ENCODE peak calls at places on chromosomes 13 and 19, in five cellular contexts. One of them, this sample, is unnamed.
A peak's percentile ranks its signal among the peaks of the same experiment; 100 is the strongest.

GRCh38 chr13:112781881-112782361 is 92.1 kb downstream of the ATP11A start:
- DNase-seq in heart right ventricle: peak; percentile 74
- DNase-seq in psoas muscle: peak; percentile 58
- DNase-seq in breast epithelium: no peak
- DNase-seq in WERI-Rb-1: no peak
- DNase-seq in this sample: peak; percentile 25

GRCh38 chr19:9381367-9381785 is 18.6 kb downstream of the ZNF177 start:
- DNase-seq in heart right ventricle: no peak
- DNase-seq in psoas muscle: no peak
- DNase-seq in breast epithelium: no peak
- DNase-seq in WERI-Rb-1: no peak
- DNase-seq in this sample: no peak

GRCh38 chr13:41496420-41497234 is 39.3 kb downstream of the RGCC start:
- DNase-seq in heart right ventricle: no peak
- DNase-seq in psoas muscle: no peak
- DNase-seq in breast epithelium: no peak
- DNase-seq in WERI-Rb-1: no peak
- DNase-seq in this sample: no peak

GRCh38 chr13:42101821-42102580 is 53.6 kb downstream of the DGKH start:
- DNase-seq in heart right ventricle: no peak
- DNase-seq in psoas muscle: no peak
- DNase-seq in breast epithelium: no peak
- DNase-seq in WERI-Rb-1: no peak
- DNase-seq in this sample: no peak

GRCh38 chr13:34842466-34842865 is 99.6 kb upstream of the NBEA start:
- DNase-seq in heart right ventricle: no peak
- DNase-seq in psoas muscle: no peak
- DNase-seq in breast epithelium: no peak
- DNase-seq in WERI-Rb-1: no peak
- DNase-seq in this sample: no peak

GRCh38 chr19:18905520-18906236 is 9.7 kb upstream of the CERS1 start:
- DNase-seq in heart right ventricle: no peak
- DNase-seq in psoas muscle: no peak
- DNase-seq in breast epithelium: no peak
- DNase-seq in WERI-Rb-1: no peak
- DNase-seq in this sample: no peak

GRCh38 chr19:48318286-48318987 is 6.9 kb upstream of the EMP3 start:
- DNase-seq in heart right ventricle: no peak
- DNase-seq in psoas muscle: no peak
- DNase-seq in breast epithelium: no peak
- DNase-seq in WERI-Rb-1: no peak
- DNase-seq in this sample: no peak

GRCh38 chr13:39159393-39159792 is 121.1 kb downstream of the NHLRC3 start:
- DNase-seq in heart right ventricle: no peak
- DNase-seq in psoas muscle: no peak
- DNase-seq in breast epithelium: no peak
- DNase-seq in WERI-Rb-1: no peak
- DNase-seq in this sample: no peak

GRCh38 chr19:48308695-48309586 is 16.4 kb upstream of the EMP3 start:
- DNase-seq in heart right ventricle: no peak
- DNase-seq in psoas muscle: no peak
- DNase-seq in breast epithelium: no peak
- DNase-seq in WERI-Rb-1: peak; percentile 66
- DNase-seq in this sample: no peak

GRCh38 chr19:10453852-10454251 is 33.5 kb downstream of the PDE4A start:
- DNase-seq in heart right ventricle: no peak
- DNase-seq in psoas muscle: no peak
- DNase-seq in breast epithelium: no peak
- DNase-seq in WERI-Rb-1: no peak
- DNase-seq in this sample: no peak

GRCh38 chr19:710767-711166 is 2.0 kb downstream of the PALM start:
- DNase-seq in heart right ventricle: no peak
- DNase-seq in psoas muscle: no peak
- DNase-seq in breast epithelium: no peak
- DNase-seq in WERI-Rb-1: peak; percentile 46
- DNase-seq in this sample: no peak

GRCh38 chr19:4454952-4455738 is 2.4 kb downstream of the UBXN6 start:
- DNase-seq in heart right ventricle: no peak
- DNase-seq in psoas muscle: peak; percentile 52
- DNase-seq in breast epithelium: no peak
- DNase-seq in WERI-Rb-1: no peak
- DNase-seq in this sample: no peak

GRCh38 chr19:12867120-12868099 is 13.8 kb downstream of the DNASE2 start:
- DNase-seq in heart right ventricle: no peak
- DNase-seq in psoas muscle: peak; percentile 43
- DNase-seq in breast epithelium: peak; percentile 53
- DNase-seq in WERI-Rb-1: no peak
- DNase-seq in this sample: peak; percentile 73

GRCh38 chr13:114167445-114167844 is 11.6 kb upstream of the CFAP97D2 start:
- DNase-seq in heart right ventricle: no peak
- DNase-seq in psoas muscle: no peak
- DNase-seq in breast epithelium: no peak
- DNase-seq in WERI-Rb-1: no peak
- DNase-seq in this sample: no peak

GRCh38 chr19:28289294-28290063 is 923.5 kb downstream of the UQCRFS1 start:
- DNase-seq in heart right ventricle: no peak
- DNase-seq in psoas muscle: no peak
- DNase-seq in breast epithelium: no peak
- DNase-seq in WERI-Rb-1: no peak
- DNase-seq in this sample: no peak

GRCh38 chr13:109381546-109382180 is 404.7 kb downstream of the IRS2 start:
- DNase-seq in heart right ventricle: no peak
- DNase-seq in psoas muscle: no peak
- DNase-seq in breast epithelium: no peak
- DNase-seq in WERI-Rb-1: no peak
- DNase-seq in this sample: no peak

GRCh38 chr13:41919741-41920487 is 41.0 kb downstream of the VWA8 start:
- DNase-seq in heart right ventricle: no peak
- DNase-seq in psoas muscle: no peak
- DNase-seq in breast epithelium: no peak
- DNase-seq in WERI-Rb-1: no peak
- DNase-seq in this sample: no peak

GRCh38 chr19:56273563-56274117 is 1.1 kb downstream of the EDDM13 start:
- DNase-seq in heart right ventricle: no peak
- DNase-seq in psoas muscle: no peak
- DNase-seq in breast epithelium: no peak
- DNase-seq in WERI-Rb-1: no peak
- DNase-seq in this sample: no peak

GRCh38 chr19:3320354-3320670 is 46.1 kb upstream of the NFIC start:
- DNase-seq in heart right ventricle: no peak
- DNase-seq in psoas muscle: no peak
- DNase-seq in breast epithelium: no peak
- DNase-seq in WERI-Rb-1: no peak
- DNase-seq in this sample: no peak

GRCh38 chr13:30192320-30193093 is 114.8 kb downstream of the KATNAL1 start:
- DNase-seq in heart right ventricle: no peak
- DNase-seq in psoas muscle: no peak
- DNase-seq in breast epithelium: no peak
- DNase-seq in WERI-Rb-1: no peak
- DNase-seq in this sample: no peak

GRCh38 chr13:108000998-108001397 is 214.3 kb downstream of the LIG4 start:
- DNase-seq in heart right ventricle: no peak
- DNase-seq in psoas muscle: no peak
- DNase-seq in breast epithelium: no peak
- DNase-seq in WERI-Rb-1: no peak
- DNase-seq in this sample: no peak

GRCh38 chr13:77019756-77020155 is 7.2 kb downstream of the FBXL3 start:
- DNase-seq in heart right ventricle: no peak
- DNase-seq in psoas muscle: no peak
- DNase-seq in breast epithelium: no peak
- DNase-seq in WERI-Rb-1: no peak
- DNase-seq in this sample: no peak

GRCh38 chr13:23848639-23849282 is 40.4 kb downstream of the MIPEP start:
- DNase-seq in heart right ventricle: no peak
- DNase-seq in psoas muscle: no peak
- DNase-seq in breast epithelium: no peak
- DNase-seq in WERI-Rb-1: no peak
- DNase-seq in this sample: no peak

GRCh38 chr19:48638831-48639381 is 1.7 kb upstream of the DBP start:
- DNase-seq in heart right ventricle: peak; percentile 29
- DNase-seq in psoas muscle: no peak
- DNase-seq in breast epithelium: peak; percentile 39
- DNase-seq in WERI-Rb-1: no peak
- DNase-seq in this sample: no peak

GRCh38 chr13:39684531-39685137 is 29.2 kb downstream of the COG6 start:
- DNase-seq in heart right ventricle: no peak
- DNase-seq in psoas muscle: no peak
- DNase-seq in breast epithelium: no peak
- DNase-seq in WERI-Rb-1: no peak
- DNase-seq in this sample: no peak

GRCh38 chr19:20079487-20079886 is 1.7 kb downstream of the ZNF90 start:
- DNase-seq in heart right ventricle: no peak
- DNase-seq in psoas muscle: no peak
- DNase-seq in breast epithelium: no peak
- DNase-seq in WERI-Rb-1: no peak
- DNase-seq in this sample: no peak

GRCh38 chr19:54248016-54248601 is 5.5 kb upstream of the LILRA6 start:
- DNase-seq in heart right ventricle: peak; percentile 33
- DNase-seq in psoas muscle: no peak
- DNase-seq in breast epithelium: peak; percentile 18
- DNase-seq in WERI-Rb-1: no peak
- DNase-seq in this sample: no peak

GRCh38 chr13:104779311-104779710 is 1713.1 kb upstream of the SLC10A2 start:
- DNase-seq in heart right ventricle: no peak
- DNase-seq in psoas muscle: no peak
- DNase-seq in breast epithelium: no peak
- DNase-seq in WERI-Rb-1: no peak
- DNase-seq in this sample: no peak

GRCh38 chr19:53432088-53432661 is 391 bp downstream of the ZNF761 start:
- DNase-seq in heart right ventricle: peak; percentile 21
- DNase-seq in psoas muscle: peak; percentile 48
- DNase-seq in breast epithelium: no peak
- DNase-seq in WERI-Rb-1: no peak
- DNase-seq in this sample: peak; percentile 27

GRCh38 chr19:6529937-6530384 is 865 bp upstream of the TNFSF9 start:
- DNase-seq in heart right ventricle: no peak
- DNase-seq in psoas muscle: no peak
- DNase-seq in breast epithelium: no peak
- DNase-seq in WERI-Rb-1: no peak
- DNase-seq in this sample: no peak
- H3K4me3 ChIP-seq in heart right ventricle: no peak overlapping the region
- H3K4me3 ChIP-seq in psoas muscle: peak overlapping the region; percentile 74
- H3K4me3 ChIP-seq in breast epithelium: peak overlapping the region; percentile 75
- H3K4me3 ChIP-seq in WERI-Rb-1: peak overlapping the region; percentile 82
- H3K4me3 ChIP-seq in this sample: peak overlapping the region; percentile 63

GRCh38 chr19:5484398-5485285 is 29.4 kb downstream of the ZNRF4 start:
- DNase-seq in heart right ventricle: no peak
- DNase-seq in psoas muscle: no peak
- DNase-seq in breast epithelium: no peak
- DNase-seq in WERI-Rb-1: no peak
- DNase-seq in this sample: peak; percentile 29
- H3K9me3 ChIP-seq in heart right ventricle: peaks cover 22% of the 10 kb centered on the region
- H3K9me3 ChIP-seq in psoas muscle: peaks cover 13% of the 10 kb centered on the region
- H3K9me3 ChIP-seq in breast epithelium: peaks cover 16% of the 10 kb centered on the region
- H3K9me3 ChIP-seq in WERI-Rb-1: peaks cover 14% of the 10 kb centered on the region
- H3K9me3 ChIP-seq in this sample: peaks cover 21% of the 10 kb centered on the region

GRCh38 chr19:14408641-14409120 is 10.5 kb downstream of the DDX39A start:
- DNase-seq in heart right ventricle: no peak
- DNase-seq in psoas muscle: no peak
- DNase-seq in breast epithelium: no peak
- DNase-seq in WERI-Rb-1: no peak
- DNase-seq in this sample: no peak

GRCh38 chr19:14409157-14410053 is 9.7 kb downstream of the DDX39A start:
- DNase-seq in heart right ventricle: no peak
- DNase-seq in psoas muscle: no peak
- DNase-seq in breast epithelium: no peak
- DNase-seq in WERI-Rb-1: no peak
- DNase-seq in this sample: no peak

GRCh38 chr19:14410775-14411134 is 8.4 kb downstream of the DDX39A start:
- DNase-seq in heart right ventricle: no peak
- DNase-seq in psoas muscle: no peak
- DNase-seq in breast epithelium: no peak
- DNase-seq in WERI-Rb-1: no peak
- DNase-seq in this sample: no peak

GRCh38 chr19:14411161-14411560 is 8.0 kb downstream of the DDX39A start:
- DNase-seq in heart right ventricle: no peak
- DNase-seq in psoas muscle: no peak
- DNase-seq in breast epithelium: no peak
- DNase-seq in WERI-Rb-1: no peak
- DNase-seq in this sample: no peak

DNA sequence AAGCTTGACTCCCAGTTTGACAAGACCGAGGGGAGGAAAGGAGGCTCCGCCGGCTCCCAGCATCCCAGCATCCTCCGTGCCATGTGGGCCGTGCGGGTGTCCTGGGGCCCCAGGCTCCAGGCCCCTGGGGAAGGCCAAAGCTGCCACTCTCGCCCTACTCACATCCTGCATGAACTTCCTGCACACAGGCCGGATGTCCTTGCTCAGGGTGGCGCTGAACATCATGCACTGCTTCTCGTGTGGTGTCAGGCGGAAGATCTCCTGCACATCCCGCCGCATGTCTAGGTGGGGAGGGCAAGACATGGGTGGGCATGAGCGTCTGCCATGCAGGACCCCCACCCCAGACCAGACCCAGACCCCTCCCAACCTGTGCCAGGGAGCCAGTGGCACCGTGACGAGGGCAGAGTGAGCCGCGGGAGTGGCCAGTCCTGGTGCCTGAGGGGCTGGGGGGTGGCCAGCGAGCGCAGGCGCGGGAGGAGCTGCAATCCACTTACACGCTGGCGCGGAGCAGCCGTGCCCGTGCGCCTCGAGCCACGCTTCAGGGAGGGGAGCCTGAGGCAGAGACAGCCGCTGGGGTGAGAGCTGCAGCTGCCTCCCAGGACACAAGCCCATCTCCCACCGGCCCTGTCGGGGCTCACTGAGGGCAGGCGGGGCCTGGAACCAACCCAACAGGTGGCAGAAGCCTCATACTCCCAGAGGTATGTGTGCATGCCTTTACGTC is 8.9 kb downstream of the DDX39A start:
- DNase-seq in heart right ventricle: no peak
- DNase-seq in psoas muscle: no peak
- DNase-seq in breast epithelium: no peak
- DNase-seq in WERI-Rb-1: no peak
- DNase-seq in this sample: no peak
- H3K27ac ChIP-seq in heart right ventricle: no peak overlapping the region
- H3K27ac ChIP-seq in psoas muscle: no peak overlapping the region
- H3K27ac ChIP-seq in breast epithelium: no peak overlapping the region
- H3K27ac ChIP-seq in WERI-Rb-1: no peak overlapping the region
- H3K27ac ChIP-seq in this sample: no peak overlapping the region

GRCh38 chr19:1904385-1905070 is 671 bp upstream of the ADAT3 start:
- DNase-seq in heart right ventricle: no peak
- DNase-seq in psoas muscle: no peak
- DNase-seq in breast epithelium: peak; percentile 83
- DNase-seq in WERI-Rb-1: peak; percentile 42
- DNase-seq in this sample: peak; percentile 70
- H3K4me3 ChIP-seq in heart right ventricle: no peak overlapping the region
- H3K4me3 ChIP-seq in psoas muscle: peak overlapping the region; percentile 79
- H3K4me3 ChIP-seq in breast epithelium: peak overlapping the region; percentile 82
- H3K4me3 ChIP-seq in WERI-Rb-1: peak overlapping the region; percentile 43
- H3K4me3 ChIP-seq in this sample: peak overlapping the region; percentile 63

GRCh38 chr19:36719687-36720556 is 32.5 kb downstream of the ZNF567 start:
- DNase-seq in heart right ventricle: no peak
- DNase-seq in psoas muscle: no peak
- DNase-seq in breast epithelium: no peak
- DNase-seq in WERI-Rb-1: no peak
- DNase-seq in this sample: no peak
- H3K9me3 ChIP-seq in heart right ventricle: peaks cover 100% of the 10 kb centered on the region
- H3K9me3 ChIP-seq in psoas muscle: peaks cover 91% of the 10 kb centered on the region
- H3K9me3 ChIP-seq in breast epithelium: peaks cover 100% of the 10 kb centered on the region
- H3K9me3 ChIP-seq in WERI-Rb-1: peaks cover 45% of the 10 kb centered on the region
- H3K9me3 ChIP-seq in this sample: peaks cover 100% of the 10 kb centered on the region